ENCODE peak calls at places on chromosomes 1 and 21, in six cellular contexts. One of them, this sample, is unnamed.

GRCh38 chr1:79726911-79727310 is 720.4 kb upstream of the ADGRL4 start:
- DNase-seq in BE2C: no peak
- DNase-seq in body of pancreas: no peak
- DNase-seq in keratinocyte: no peak
- DNase-seq in sigmoid colon: no peak
- DNase-seq in psoas muscle: no peak
- DNase-seq in this sample: no peak

GRCh38 chr1:54990916-54991315 is 7.8 kb upstream of the BSND start:
- DNase-seq in BE2C: no peak
- DNase-seq in body of pancreas: no peak
- DNase-seq in keratinocyte: no peak
- DNase-seq in sigmoid colon: no peak
- DNase-seq in psoas muscle: no peak
- DNase-seq in this sample: no peak

GRCh38 chr1:42680921-42681683 is 1.1 kb upstream of the YBX1 start:
- DNase-seq in BE2C: no peak
- DNase-seq in body of pancreas: no peak
- DNase-seq in keratinocyte: no peak
- DNase-seq in sigmoid colon: no peak
- DNase-seq in psoas muscle: no peak
- DNase-seq in this sample: no peak

GRCh38 chr1:168135982-168136708 is 585 bp downstream of the GPR161 start:
- DNase-seq in BE2C: peak
- DNase-seq in body of pancreas: peak
- DNase-seq in keratinocyte: no peak
- DNase-seq in sigmoid colon: peak
- DNase-seq in psoas muscle: peak
- DNase-seq in this sample: peak

GRCh38 chr1:162055062-162055461 is 14.4 kb upstream of the NOS1AP start:
- DNase-seq in BE2C: no peak
- DNase-seq in body of pancreas: no peak
- DNase-seq in keratinocyte: peak
- DNase-seq in sigmoid colon: no peak
- DNase-seq in psoas muscle: no peak
- DNase-seq in this sample: no peak

GRCh38 chr1:94020764-94021579 is 100.0 kb downstream of the ABCA4 start:
- DNase-seq in BE2C: no peak
- DNase-seq in body of pancreas: no peak
- DNase-seq in keratinocyte: no peak
- DNase-seq in sigmoid colon: no peak
- DNase-seq in psoas muscle: no peak
- DNase-seq in this sample: no peak

GRCh38 chr1:228402638-228403025 is 4.0 kb downstream of the TRIM11 start:
- DNase-seq in BE2C: no peak
- DNase-seq in body of pancreas: no peak
- DNase-seq in keratinocyte: no peak
- DNase-seq in sigmoid colon: no peak
- DNase-seq in psoas muscle: no peak
- DNase-seq in this sample: no peak

GRCh38 chr21:32306021-32306780 is 7.5 kb downstream of the MRAP start:
- DNase-seq in BE2C: no peak
- DNase-seq in body of pancreas: no peak
- DNase-seq in keratinocyte: no peak
- DNase-seq in sigmoid colon: no peak
- DNase-seq in psoas muscle: no peak
- DNase-seq in this sample: peak

GRCh38 chr1:26119892-26120608 is 8.4 kb downstream of the PDIK1L start:
- DNase-seq in BE2C: no peak
- DNase-seq in body of pancreas: no peak
- DNase-seq in keratinocyte: no peak
- DNase-seq in sigmoid colon: no peak
- DNase-seq in psoas muscle: no peak
- DNase-seq in this sample: no peak

GRCh38 chr1:41365772-41366427 is 4.7 kb downstream of the FOXO6 start:
- DNase-seq in BE2C: no peak
- DNase-seq in body of pancreas: peak
- DNase-seq in keratinocyte: no peak
- DNase-seq in sigmoid colon: no peak
- DNase-seq in psoas muscle: no peak
- DNase-seq in this sample: no peak

GRCh38 chr1:212699104-212699838 is 369 bp downstream of the BATF3 start:
- DNase-seq in BE2C: peak
- DNase-seq in body of pancreas: peak
- DNase-seq in keratinocyte: no peak
- DNase-seq in sigmoid colon: peak
- DNase-seq in psoas muscle: peak
- DNase-seq in this sample: peak
- TF ChIP-seq CTCF in BE2C: peak
- TF ChIP-seq CTCF in body of pancreas: no peak
- TF ChIP-seq CTCF in keratinocyte: peak
- TF ChIP-seq CTCF in sigmoid colon: no peak
- TF ChIP-seq CTCF in psoas muscle: peak
- TF ChIP-seq CTCF in this sample: peak

GRCh38 chr1:212456166-212456528 is 23.4 kb downstream of the NENF start:
- DNase-seq in BE2C: no peak
- DNase-seq in body of pancreas: no peak
- DNase-seq in keratinocyte: no peak
- DNase-seq in sigmoid colon: no peak
- DNase-seq in psoas muscle: no peak
- DNase-seq in this sample: no peak
- TF ChIP-seq CTCF in BE2C: no peak
- TF ChIP-seq CTCF in body of pancreas: no peak
- TF ChIP-seq CTCF in keratinocyte: no peak
- TF ChIP-seq CTCF in sigmoid colon: no peak
- TF ChIP-seq CTCF in psoas muscle: no peak
- TF ChIP-seq CTCF in this sample: peak

DNA sequence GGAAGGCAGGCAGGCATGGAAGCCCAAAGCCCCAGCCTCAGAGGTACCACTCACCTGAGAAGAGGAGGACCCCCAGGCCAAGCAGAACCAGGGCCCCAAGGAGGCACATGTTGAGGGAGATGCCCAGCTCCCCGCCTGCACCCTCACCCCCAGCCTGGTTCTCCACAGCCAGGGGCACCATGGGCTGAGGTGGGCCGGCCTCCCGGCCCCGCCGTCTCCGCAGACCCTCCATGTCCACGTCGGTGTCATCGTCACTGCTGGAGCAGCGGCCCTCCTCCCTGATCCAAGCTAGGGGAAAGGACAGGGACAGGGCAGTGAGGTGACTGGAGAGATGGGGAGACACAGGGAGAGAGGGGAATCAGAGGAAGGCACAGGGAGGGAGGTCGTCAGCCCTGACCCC is 7.8 kb downstream of the PBXIP1 start:
- DNase-seq in BE2C: no peak
- DNase-seq in body of pancreas: no peak
- DNase-seq in keratinocyte: no peak
- DNase-seq in sigmoid colon: no peak
- DNase-seq in psoas muscle: no peak
- DNase-seq in this sample: no peak
- TF ChIP-seq CTCF in BE2C: no peak
- TF ChIP-seq CTCF in body of pancreas: no peak
- TF ChIP-seq CTCF in keratinocyte: no peak
- TF ChIP-seq CTCF in sigmoid colon: no peak
- TF ChIP-seq CTCF in psoas muscle: no peak
- TF ChIP-seq CTCF in this sample: no peak

DNA sequence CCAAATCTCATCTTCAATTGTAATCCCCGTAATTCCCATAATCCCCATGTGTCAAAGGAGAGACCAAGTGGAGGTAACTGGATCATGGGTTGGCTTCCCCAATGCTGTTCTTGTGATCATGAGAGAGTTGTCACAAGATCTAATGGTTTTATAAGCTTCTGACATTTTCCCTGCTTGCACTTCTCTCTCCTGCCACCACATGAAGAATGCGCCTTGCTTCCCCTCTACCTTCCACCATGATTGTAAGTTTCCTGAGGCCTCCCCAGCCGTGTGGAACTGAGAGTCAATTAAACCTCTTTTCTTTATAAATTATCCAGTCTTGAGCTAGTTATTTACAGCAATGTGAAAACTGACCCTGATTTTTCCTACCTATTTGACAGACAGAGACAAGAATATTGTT is 162.5 kb upstream of the SYT6 start:
- DNase-seq in BE2C: no peak
- DNase-seq in body of pancreas: no peak
- DNase-seq in keratinocyte: no peak
- DNase-seq in sigmoid colon: no peak
- DNase-seq in psoas muscle: no peak
- DNase-seq in this sample: no peak
- TF ChIP-seq CTCF in BE2C: peak
- TF ChIP-seq CTCF in body of pancreas: no peak
- TF ChIP-seq CTCF in keratinocyte: no peak
- TF ChIP-seq CTCF in sigmoid colon: no peak
- TF ChIP-seq CTCF in psoas muscle: no peak
- TF ChIP-seq CTCF in this sample: no peak